ENCODE peak calls at places on chromosomes 11 and 22, in five cellular contexts. Q is T-cell; J is heart left ventricle; I is H1; S is stimulated activated naive B cell treated with anti-CD40 and anti-IgM and Interleukin-4, amounts not matched to agents 10 μg/mL and 1 μg/mL and 100 μg/mL, for 72 hours. A is an unnamed sample.

GRCh38 chr22:20428496-20429253 is 8.9 kb downstream of the SCARF2 start:
- DNase-seq in Q (no peak), S (no peak), I (no peak), J (peak; percentile 47), A (no peak)

GRCh38 chr22:36636916-36637315 is 66.6 kb downstream of the CACNG2 start:
- DNase-seq in J (no peak), S (no peak), I (no peak), Q (no peak), A (no peak)

GRCh38 chr11:81959341-81959740 is 774.3 kb downstream of the FAM181B start:
- DNase-seq in S (no peak), I (no peak), Q (no peak), J (no peak), A (no peak)

GRCh38 chr11:133162228-133162627 is 370.1 kb downstream of the OPCML start:
- DNase-seq in I (no peak), J (no peak), S (no peak), Q (no peak), A (no peak)

GRCh38 chr11:24645563-24645962 is 148.7 kb downstream of the LUZP2 start:
- DNase-seq in S (no peak), Q (no peak), J (no peak), I (no peak), A (no peak)

GRCh38 chr11:115523727-115524399 is 19.6 kb upstream of the CADM1 start:
- DNase-seq in I (no peak), Q (no peak), S (no peak), J (no peak), A (no peak)

GRCh38 chr22:20114506-20115475 is 1.1 kb upstream of the RANBP1 start:
- DNase-seq in J (peak; percentile 54), Q (no peak), I (no peak), S (no peak), A (no peak)

GRCh38 chr11:10029386-10030121 is 264.5 kb downstream of the SBF2 start:
- DNase-seq in I (no peak), J (no peak), S (no peak), Q (no peak), A (no peak)

A was measured in T-helper 22 cell.